ENCODE peak calls at places on chromosomes 11 and 22, in four cellular contexts. W, O, P and H are unnamed samples.

GRCh38 chr11:45736424-45736823 is 68.5 kb upstream of the SLC35C1 start:
- DNase-seq in W (peak; percentile 54), O (no peak), P (no peak), H (peak; percentile 52)

GRCh38 chr11:62896049-62896448 is 15.4 kb downstream of the SLC3A2 start:
- DNase-seq in W (no peak), O (no peak), P (no peak), H (no peak)

GRCh38 chr11:129611661-129612566 is 203.7 kb upstream of the TMEM45B start:
- DNase-seq in W (no peak), O (no peak), P (no peak), H (no peak)

GRCh38 chr11:66595245-66595904 is 2.4 kb downstream of the CCS start:
- DNase-seq in W (peak; percentile 15), O (peak; percentile 49), P (peak; percentile 65), H (peak; percentile 94)

GRCh38 chr11:122869622-122870021 is 12.9 kb upstream of the JHY start:
- DNase-seq in W (no peak), O (no peak), P (no peak), H (no peak)

GRCh38 chr22:50276143-50276542 is 6.0 kb upstream of the MAPK11 start:
- DNase-seq in W (peak; percentile 75), O (peak; percentile 64), P (no peak), H (peak; percentile 67)

GRCh38 chr22:19179472-19180048 is 1.0 kb upstream of the SLC25A1 start:
- DNase-seq in W (peak; percentile 85), O (peak; percentile 86), P (peak; percentile 76), H (peak; percentile 89)

GRCh38 chr11:130187096-130187495 is 27.5 kb downstream of the ST14 start:
- DNase-seq in W (no peak), O (no peak), P (no peak), H (no peak)

GRCh38 chr22:50641696-50642607 is 14.0 kb upstream of the ARSA start:
- DNase-seq in W (peak; percentile 32), O (peak; percentile 26), P (no peak), H (peak; percentile 48)

GRCh38 chr11:60921777-60922335 is 2.4 kb upstream of the TMEM132A start:
- DNase-seq in W (no peak), O (no peak), P (no peak), H (no peak)

GRCh38 chr11:30876656-30877371 is 290.7 kb upstream of the MPPED2 start:
- DNase-seq in W (peak; percentile 24), O (no peak), P (peak; percentile 19), H (peak; percentile 62)

DNA sequence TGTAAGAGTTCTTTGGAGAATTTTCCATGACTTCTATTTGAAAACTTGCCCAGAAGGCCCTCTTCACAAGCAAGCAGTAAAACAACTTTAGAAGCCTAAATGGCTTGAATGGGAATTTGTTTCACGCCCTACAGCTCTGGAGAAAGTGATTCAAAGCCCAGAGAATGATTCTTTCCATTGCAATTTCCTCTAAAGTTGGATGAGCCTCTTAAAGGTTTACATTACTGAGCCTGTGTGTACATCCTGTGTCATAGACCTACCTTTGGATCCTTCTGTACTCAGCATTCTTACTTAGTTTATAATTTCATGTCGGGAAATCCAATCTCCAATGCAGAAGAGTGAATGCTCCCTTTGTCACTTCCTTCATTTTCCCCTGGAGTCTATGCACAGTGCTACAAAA is 6.8 kb upstream of the OR8B3 start:
- DNase-seq in W (no peak), O (no peak), P (no peak), H (no peak)
- H3K4me3 ChIP-seq in W (no peak overlapping the region), O (no peak overlapping the region), P (no peak overlapping the region), H (no peak overlapping the region)

DNA sequence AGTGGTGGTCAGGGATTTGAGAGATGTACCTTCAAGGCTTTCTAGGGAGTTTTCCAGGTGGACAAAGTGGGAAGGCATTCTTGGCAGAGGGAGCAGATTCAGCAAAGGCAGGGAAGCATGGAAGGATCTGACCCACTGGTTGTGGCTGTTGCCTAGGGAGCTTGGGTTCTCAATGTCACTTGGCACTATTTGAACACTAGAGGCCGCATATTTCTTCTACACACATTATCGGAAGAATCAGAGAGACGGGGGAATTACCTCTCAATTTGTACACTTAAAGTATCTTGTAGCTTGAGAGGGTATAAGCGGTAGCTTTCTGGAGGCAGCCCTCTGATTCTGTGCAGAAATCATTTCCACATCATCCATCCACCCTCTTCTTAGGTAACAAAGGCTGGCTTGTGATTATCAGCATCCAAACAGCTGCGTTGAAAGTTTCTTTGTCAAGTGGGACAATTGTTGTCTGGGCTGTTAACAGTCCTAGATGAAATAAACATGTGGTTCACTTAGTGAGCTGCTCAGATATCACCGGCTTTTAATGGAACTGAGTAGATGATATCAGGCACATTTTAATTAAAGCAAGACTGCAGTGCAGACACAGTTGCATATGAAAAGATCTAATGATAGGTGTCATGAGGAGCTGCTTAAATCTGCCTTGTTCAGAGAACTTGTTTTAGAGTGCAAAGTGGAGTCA is 2.6 kb downstream of the NELL1 start:
- DNase-seq in W (no peak), O (no peak), P (no peak), H (peak; percentile 3)
- TF ChIP-seq CTCF in W (no peak), O (peak; percentile 52), P (peak; percentile 10), H (peak; percentile 25)

GRCh38 chr11:44308923-44309482 is 936 bp downstream of the ALX4 start:
- DNase-seq in W (peak; percentile 25), O (no peak), P (no peak), H (no peak)

GRCh38 chr11:44307340-44308099 is 2.4 kb downstream of the ALX4 start:
- DNase-seq in W (no peak), O (no peak), P (no peak), H (no peak)

GRCh38 chr11:44309483-44310197 is at the start of gene ALX4:
- DNase-seq in W (peak; percentile 45), O (no peak), P (peak; percentile 27), H (no peak)

GRCh38 chr11:44306469-44307244 is 3.3 kb downstream of the ALX4 start:
- DNase-seq in W (no peak), O (no peak), P (no peak), H (no peak)

GRCh38 chr11:44308256-44308922 is 1.6 kb downstream of the ALX4 start:
- DNase-seq in W (no peak), O (no peak), P (no peak), H (no peak)
- H3K4me3 ChIP-seq in W (no peak overlapping the region), O (no peak overlapping the region), P (no peak overlapping the region), H (no peak overlapping the region)

DNA sequence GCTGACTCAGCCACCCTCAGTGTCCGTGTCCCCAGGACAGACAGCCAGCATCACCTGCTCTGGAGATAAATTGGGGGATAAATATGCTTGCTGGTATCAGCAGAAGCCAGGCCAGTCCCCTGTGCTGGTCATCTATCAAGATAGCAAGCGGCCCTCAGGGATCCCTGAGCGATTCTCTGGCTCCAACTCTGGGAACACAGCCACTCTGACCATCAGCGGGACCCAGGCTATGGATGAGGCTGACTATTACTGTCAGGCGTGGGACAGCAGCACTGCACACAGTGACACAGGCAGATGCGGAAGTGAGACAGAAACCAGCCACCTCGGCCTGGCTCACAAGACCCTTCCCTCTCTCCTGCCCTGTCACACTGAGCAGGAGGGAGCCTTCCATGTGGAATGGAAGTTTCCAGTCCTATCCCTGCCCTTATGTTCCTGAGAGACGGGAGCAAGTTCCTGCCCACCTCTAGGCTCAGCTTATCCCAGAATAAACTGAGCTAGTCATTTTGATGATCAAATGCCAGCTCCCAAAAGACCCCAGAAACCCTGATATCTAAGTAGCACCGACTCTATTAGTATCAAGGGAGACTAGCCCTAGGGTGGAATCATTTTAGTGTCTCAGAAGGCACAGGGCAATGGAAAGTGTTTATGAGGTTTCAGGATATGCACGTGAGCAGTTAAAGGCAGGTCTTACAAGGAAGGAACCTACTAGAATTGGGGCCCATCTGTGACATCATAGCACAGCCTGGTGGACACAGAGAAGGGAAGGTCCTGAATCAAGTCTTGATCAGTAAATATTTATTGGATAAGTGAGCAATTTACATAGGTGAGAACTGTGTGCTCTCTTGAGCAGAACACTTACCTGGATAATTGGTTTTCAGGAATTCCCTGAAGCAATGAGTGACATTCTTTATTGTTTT is 6.2 kb upstream of the IGLL5 start:
- DNase-seq in W (no peak), O (peak; percentile 63), P (no peak), H (no peak)
- TF ChIP-seq CTCF in W (no peak), O (no peak), P (no peak), H (no peak)

DNA sequence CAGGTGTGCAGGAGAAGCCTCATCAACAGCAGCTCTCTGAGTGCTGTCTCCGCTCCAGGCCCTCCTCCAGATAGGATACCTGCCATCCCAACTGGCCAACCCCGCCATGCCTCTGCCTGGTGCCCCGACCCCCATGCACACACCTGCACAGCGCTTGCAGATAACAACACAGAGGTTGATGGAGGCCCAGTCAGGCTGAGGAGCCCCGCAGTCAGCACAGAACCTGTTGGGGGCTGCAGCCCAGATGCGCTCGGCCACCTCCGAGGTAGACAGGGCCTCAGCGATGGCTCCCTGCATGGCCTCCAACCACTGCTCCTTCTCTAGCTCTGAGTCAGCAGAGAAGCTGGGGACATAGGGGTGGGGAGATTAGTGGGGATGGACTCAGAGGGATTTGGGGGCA is 32.8 kb upstream of the PDE2A start:
- DNase-seq in W (no peak), O (no peak), P (no peak), H (no peak)
- H3K4me3 ChIP-seq in W (no peak overlapping the region), O (no peak overlapping the region), P (no peak overlapping the region), H (no peak overlapping the region)

GRCh38 chr11:80726236-80726635 is 1285.4 kb upstream of the TENM4 start:
- DNase-seq in W (no peak), O (no peak), P (no peak), H (no peak)

GRCh38 chr11:80722616-80723015 is 1281.8 kb upstream of the TENM4 start:
- DNase-seq in W (no peak), O (no peak), P (no peak), H (peak; percentile 50)

GRCh38 chr11:80724366-80724765 is 1283.5 kb upstream of the TENM4 start:
- DNase-seq in W (no peak), O (no peak), P (no peak), H (no peak)

DNA sequence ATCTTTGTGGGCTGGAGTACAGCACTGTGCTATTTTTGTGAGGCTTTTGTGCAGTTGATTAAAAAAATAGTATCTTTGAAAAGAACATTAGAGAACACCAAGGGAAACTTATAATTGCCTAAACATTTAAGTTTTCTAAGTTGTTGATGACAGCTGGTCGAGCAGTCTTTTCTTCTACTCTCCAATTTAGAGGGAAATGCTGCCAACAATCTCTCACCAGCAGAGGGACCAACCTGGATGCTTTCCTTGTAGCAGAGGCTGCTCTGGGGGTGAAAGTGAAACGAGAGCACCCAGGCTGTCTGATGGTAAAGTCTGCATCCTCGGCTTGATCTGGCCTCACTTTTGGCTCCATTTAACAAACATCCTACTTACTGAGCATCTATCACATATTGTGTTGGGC is 1286.5 kb upstream of the TENM4 start:
- DNase-seq in W (no peak), O (no peak), P (no peak), H (peak; percentile 29)
- TF ChIP-seq CTCF in W (peak; percentile 4), O (no peak), P (peak; percentile 7), H (peak; percentile 40)